ENCODE peak calls at places on chromosomes 3 and 15, in eight cellular contexts. M is cardiac muscle cell, O is transverse colon, Z is A549, G is colonic mucosa, Q is ascending aorta, X is HepG2, T is lower lobe of right lung. P is an unnamed sample.

GRCh38 chr3:125647318-125648014 is 52.2 kb upstream of the OSBPL11 start:
- DNase-seq in Q (no peak), X (no peak), O (peak; percentile 64), T (peak; percentile 86), M (no peak), G (peak; percentile 59), Z (no peak), P (no peak)

GRCh38 chr3:49711489-49711888 is 8.0 kb downstream of the AMIGO3 start:
- DNase-seq in Z (no peak), O (no peak), Q (no peak), T (no peak), M (no peak), G (no peak), X (no peak), P (no peak)

GRCh38 chr3:4953119-4953518 is 26.1 kb upstream of the BHLHE40 start:
- DNase-seq in G (no peak), O (no peak), T (no peak), X (no peak), M (no peak), Q (no peak), Z (no peak), P (no peak)

GRCh38 chr15:47505712-47506542 is 211.4 kb upstream of the SEMA6D start:
- DNase-seq in T (no peak), Q (no peak), G (no peak), O (no peak), M (peak; percentile 29), X (no peak), Z (no peak), P (no peak)

GRCh38 chr3:50299929-50300680 is 900 bp upstream of the HYAL3 start:
- DNase-seq in G (peak; percentile 36), T (peak; percentile 68), M (peak; percentile 40), X (no peak), Q (no peak), Z (no peak), O (no peak), P (peak; percentile 46)

GRCh38 chr3:72496055-72496690 is 352.1 kb downstream of the SHQ1 start:
- DNase-seq in M (no peak), O (no peak), G (no peak), T (no peak), Z (no peak), X (no peak), Q (no peak), P (no peak)

GRCh38 chr15:94701281-94701985 is 470.1 kb downstream of the MCTP2 start:
- DNase-seq in G (no peak), Q (no peak), Z (no peak), X (no peak), T (no peak), O (no peak), M (no peak), P (no peak)

GRCh38 chr3:59277201-59277600 is 227.4 kb upstream of the CFAP20DC start:
- DNase-seq in O (no peak), Q (no peak), X (no peak), Z (no peak), T (no peak), M (no peak), G (no peak), P (no peak)

GRCh38 chr15:98650871-98651481 is 2.6 kb downstream of the IGF1R start:
- DNase-seq in Q (no peak), G (peak; percentile 41), M (peak; percentile 40), X (no peak), O (peak; percentile 16), Z (no peak), T (no peak), P (peak; percentile 52)

GRCh38 chr3:38392604-38393163 is 46.1 kb downstream of the XYLB start:
- DNase-seq in G (no peak), M (no peak), T (no peak), Z (no peak), Q (no peak), X (no peak), O (no peak), P (no peak)

GRCh38 chr3:38382506-38383080 is 36.0 kb downstream of the XYLB start:
- DNase-seq in X (no peak), T (no peak), O (no peak), Z (no peak), M (no peak), G (no peak), Q (no peak), P (no peak)

GRCh38 chr3:38386992-38387750 is 40.6 kb downstream of the XYLB start:
- DNase-seq in G (no peak), T (no peak), X (no peak), Z (no peak), O (no peak), M (no peak), Q (no peak), P (no peak)

GRCh38 chr3:38387862-38388261 is 41.3 kb downstream of the XYLB start:
- DNase-seq in G (no peak), O (no peak), Q (no peak), X (no peak), T (no peak), Z (no peak), M (no peak), P (no peak)
- H3K27ac ChIP-seq in G (no peak overlapping the region), O (no peak overlapping the region), Q (no peak overlapping the region), X (peak overlapping the region; percentile 38), T (no peak overlapping the region), Z (no peak overlapping the region), M (no peak overlapping the region), P (no peak overlapping the region)

GRCh38 chr3:184234224-184234623 is 4.8 kb downstream of the VWA5B2 start:
- DNase-seq in Z (peak; percentile 67), Q (no peak), M (peak; percentile 87), X (peak; percentile 25), T (peak; percentile 71), O (no peak), G (no peak), P (peak; percentile 60)
- H3K4me3 ChIP-seq in Z (no peak overlapping the region), Q (no peak overlapping the region), M (no peak overlapping the region), X (no peak overlapping the region), T (no peak overlapping the region), O (no peak overlapping the region), G (no peak overlapping the region), P (no peak overlapping the region)

GRCh38 chr15:73598540-73599195 is 34.5 kb downstream of the NPTN start:
- DNase-seq in X (no peak), M (peak; percentile 64), G (no peak), O (no peak), T (no peak), Z (no peak), Q (no peak), P (no peak)

GRCh38 chr15:73599934-73600333 is 33.3 kb downstream of the NPTN start:
- DNase-seq in G (no peak), T (no peak), Z (peak; percentile 35), X (no peak), M (no peak), Q (no peak), O (no peak), P (no peak)

GRCh38 chr15:73596214-73596613 is 37.0 kb downstream of the NPTN start:
- DNase-seq in G (no peak), O (no peak), M (peak; percentile 26), Z (no peak), T (no peak), Q (no peak), X (no peak), P (no peak)

GRCh38 chr15:73594109-73594508 is 39.1 kb downstream of the NPTN start:
- DNase-seq in M (no peak), Q (no peak), X (no peak), O (no peak), Z (no peak), T (no peak), G (no peak), P (no peak)

DNA sequence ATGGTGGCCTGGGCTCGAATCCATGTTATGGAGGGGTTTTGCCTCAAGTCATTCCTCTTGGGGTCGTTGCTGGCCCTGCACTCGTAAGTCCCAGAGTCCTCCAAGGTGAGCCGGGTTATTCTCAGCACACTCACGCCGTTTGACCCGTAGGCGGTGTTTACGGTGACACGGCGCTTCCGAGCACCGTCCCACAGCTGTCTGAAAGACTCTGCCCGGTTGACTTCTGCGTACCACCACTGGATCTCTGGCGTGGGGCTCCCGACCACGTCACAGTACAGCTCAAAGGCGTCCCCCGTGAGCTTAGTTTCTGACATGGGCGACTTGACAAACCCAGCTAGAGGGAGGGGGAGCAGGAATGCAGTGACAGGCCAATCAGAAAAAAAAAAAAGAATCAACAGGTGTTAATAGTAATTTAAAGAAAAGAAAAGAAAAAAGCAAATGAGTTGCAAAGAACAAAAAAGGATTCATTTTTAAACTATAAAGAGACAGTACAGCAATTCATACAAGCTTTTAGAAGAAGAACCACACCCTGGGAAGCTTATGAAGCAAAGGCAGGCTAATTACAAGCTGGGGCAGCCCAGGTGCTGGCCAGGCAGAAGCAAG is 36.1 kb downstream of the NPTN start:
- DNase-seq in T (no peak), Z (no peak), O (no peak), G (no peak), M (no peak), Q (no peak), X (no peak), P (no peak)
- H3K4me1 ChIP-seq in T (peaks cover 86% of the 10 kb centered on the region), Z (peaks cover 29% of the 10 kb centered on the region), O (peaks cover 51% of the 10 kb centered on the region), G (peaks cover 21% of the 10 kb centered on the region), M (peaks cover 61% of the 10 kb centered on the region), Q (peaks cover 79% of the 10 kb centered on the region), X (peaks cover 51% of the 10 kb centered on the region), P (peaks cover 21% of the 10 kb centered on the region)

GRCh38 chr15:36951747-36952247 is 148.6 kb downstream of the MEIS2 start:
- DNase-seq in O (no peak), M (peak; percentile 83), Q (no peak), X (no peak), Z (no peak), T (no peak), G (no peak), P (no peak)

GRCh38 chr15:36950371-36950770 is 150.0 kb downstream of the MEIS2 start:
- DNase-seq in T (no peak), O (no peak), X (no peak), Q (no peak), Z (no peak), M (peak; percentile 50), G (no peak), P (no peak)

GRCh38 chr15:36954486-36954885 is 145.9 kb downstream of the MEIS2 start:
- DNase-seq in G (no peak), T (no peak), O (no peak), Q (no peak), X (no peak), Z (no peak), M (no peak), P (peak; percentile 2)

GRCh38 chr15:36948982-36949381 is 151.4 kb downstream of the MEIS2 start:
- DNase-seq in Z (no peak), G (no peak), O (no peak), T (no peak), M (no peak), X (no peak), Q (no peak), P (no peak)

GRCh38 chr15:36953346-36953745 is 147.0 kb downstream of the MEIS2 start:
- DNase-seq in Z (no peak), M (no peak), X (no peak), Q (no peak), O (no peak), T (no peak), G (no peak), P (no peak)
- H3K27ac ChIP-seq in Z (no peak overlapping the region), M (peak overlapping the region; percentile 88), X (no peak overlapping the region), Q (no peak overlapping the region), O (no peak overlapping the region), T (no peak overlapping the region), G (no peak overlapping the region), P (no peak overlapping the region)

GRCh38 chr15:85694086-85694485 is 100.6 kb downstream of the KLHL25 start:
- DNase-seq in Z (no peak), M (no peak), X (no peak), Q (no peak), G (no peak), O (no peak), T (no peak), P (no peak)
- H3K4me3 ChIP-seq in Z (no peak overlapping the region), M (no peak overlapping the region), X (no peak overlapping the region), Q (no peak overlapping the region), G (no peak overlapping the region), O (no peak overlapping the region), T (no peak overlapping the region), P (no peak overlapping the region)